ENCODE peak calls at places on chromosomes 5 and 9, in seven cellular contexts. P is brain microvascular endothelial cell, I is cardiac muscle cell, N is tibial nerve, H is lung, J is HCT116, E is breast epithelium. S is an unnamed sample.

GRCh38 chr5:643811-644271 is 31.7 kb downstream of the CEP72 start:
- DNase-seq in P (no peak), I (no peak), N (no peak), H (no peak), J (no peak), E (no peak), S (no peak)

GRCh38 chr9:7656648-7657047 is 142.9 kb downstream of the DMAC1 start:
- DNase-seq in P (no peak), I (peak; percentile 36), N (no peak), H (no peak), J (no peak), E (peak; percentile 21), S (no peak)

GRCh38 chr9:138069731-138070456 is 192.3 kb downstream of the CACNA1B start:
- DNase-seq in P (no peak), I (no peak), N (no peak), H (no peak), J (no peak), E (peak; percentile 13), S (no peak)

GRCh38 chr9:99103505-99103904 is 1.4 kb upstream of the TGFBR1 start:
- DNase-seq in P (no peak), I (no peak), N (no peak), H (no peak), J (no peak), E (no peak), S (no peak)

GRCh38 chr5:166649656-166650055 is 1641.8 kb upstream of the WWC1 start:
- DNase-seq in P (no peak), I (peak; percentile 72), N (no peak), H (no peak), J (no peak), E (no peak), S (no peak)

GRCh38 chr9:135123735-135124134 is 36.3 kb downstream of the OLFM1 start:
- DNase-seq in P (no peak), I (no peak), N (no peak), H (no peak), J (no peak), E (no peak), S (no peak)

GRCh38 chr5:59528226-59528862 is 365.2 kb downstream of the PDE4D start:
- DNase-seq in P (no peak), I (no peak), N (no peak), H (no peak), J (no peak), E (no peak), S (no peak)

GRCh38 chr5:102826629-102827028 is 71.5 kb downstream of the PAM start:
- DNase-seq in P (no peak), I (no peak), N (no peak), H (no peak), J (peak; percentile 19), E (no peak), S (no peak)

GRCh38 chr9:92564982-92565381 is 29.2 kb upstream of the ECM2 start:
- DNase-seq in P (no peak), I (no peak), N (no peak), H (no peak), J (no peak), E (no peak), S (no peak)

GRCh38 chr9:131625848-131626670 is 80.7 kb downstream of the PRRT1B start:
- DNase-seq in P (no peak), I (no peak), N (no peak), H (no peak), J (no peak), E (no peak), S (peak; percentile 25)

GRCh38 chr5:2207966-2208544 is 325.3 kb upstream of the IRX4 start:
- DNase-seq in P (no peak), I (no peak), N (no peak), H (peak; percentile 29), J (no peak), E (peak; percentile 55), S (no peak)

DNA sequence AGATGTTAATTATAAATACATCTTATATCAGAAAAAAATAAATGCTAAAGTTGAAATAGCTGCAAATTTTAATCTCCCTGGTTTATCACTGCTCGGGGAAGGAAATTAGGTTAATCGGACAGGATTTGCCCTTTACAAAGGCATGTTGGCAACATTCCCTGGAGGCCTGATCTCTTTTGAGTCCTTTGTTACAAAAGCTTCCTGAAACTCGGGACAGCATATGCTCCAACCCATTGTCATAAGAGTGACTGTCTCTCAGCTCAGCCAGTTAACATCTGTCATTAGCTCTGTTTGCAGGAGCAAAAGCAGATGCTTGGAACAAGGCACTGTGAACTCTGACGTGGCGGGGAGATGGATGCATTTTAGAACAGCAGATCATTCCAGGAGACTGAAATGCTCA is 80.6 kb downstream of the MYO10 start:
- DNase-seq in P (no peak), I (peak; percentile 60), N (no peak), H (no peak), J (no peak), E (no peak), S (no peak)
- H3K27ac ChIP-seq in P (no peak overlapping the region), I (no peak overlapping the region), N (no peak overlapping the region), H (no peak overlapping the region), J (no peak overlapping the region), E (no peak overlapping the region), S (no peak overlapping the region)

GRCh38 chr5:93892481-93892880 is 151.1 kb upstream of the POU5F2 start:
- DNase-seq in P (no peak), I (peak; percentile 14), N (no peak), H (no peak), J (no peak), E (no peak), S (no peak)
- H3K27ac ChIP-seq in P (no peak overlapping the region), I (no peak overlapping the region), N (no peak overlapping the region), H (no peak overlapping the region), J (no peak overlapping the region), E (no peak overlapping the region), S (no peak overlapping the region)

DNA sequence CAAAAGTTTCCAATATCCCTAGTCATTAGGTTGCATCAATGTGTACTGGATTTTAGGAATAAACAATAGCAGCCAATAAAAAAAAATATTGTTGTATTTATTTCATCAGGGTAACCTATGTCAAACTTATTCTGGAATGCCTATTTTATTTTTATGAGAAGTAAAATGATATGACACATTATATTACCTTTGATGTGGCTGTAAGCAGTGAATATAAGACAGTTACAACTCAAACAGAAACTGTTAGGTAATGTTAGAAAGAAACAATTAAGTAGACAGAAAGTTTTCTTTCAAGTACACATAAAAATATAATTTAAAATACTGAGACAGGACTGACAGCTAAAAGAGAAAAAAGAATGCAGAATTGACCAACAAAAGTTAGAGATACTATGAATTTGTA is 65.5 kb downstream of the GNG10 start:
- DNase-seq in P (no peak), I (no peak), N (no peak), H (no peak), J (no peak), E (no peak), S (no peak)
- H3K27ac ChIP-seq in P (no peak overlapping the region), I (no peak overlapping the region), N (no peak overlapping the region), H (no peak overlapping the region), J (no peak overlapping the region), E (no peak overlapping the region), S (no peak overlapping the region)

DNA sequence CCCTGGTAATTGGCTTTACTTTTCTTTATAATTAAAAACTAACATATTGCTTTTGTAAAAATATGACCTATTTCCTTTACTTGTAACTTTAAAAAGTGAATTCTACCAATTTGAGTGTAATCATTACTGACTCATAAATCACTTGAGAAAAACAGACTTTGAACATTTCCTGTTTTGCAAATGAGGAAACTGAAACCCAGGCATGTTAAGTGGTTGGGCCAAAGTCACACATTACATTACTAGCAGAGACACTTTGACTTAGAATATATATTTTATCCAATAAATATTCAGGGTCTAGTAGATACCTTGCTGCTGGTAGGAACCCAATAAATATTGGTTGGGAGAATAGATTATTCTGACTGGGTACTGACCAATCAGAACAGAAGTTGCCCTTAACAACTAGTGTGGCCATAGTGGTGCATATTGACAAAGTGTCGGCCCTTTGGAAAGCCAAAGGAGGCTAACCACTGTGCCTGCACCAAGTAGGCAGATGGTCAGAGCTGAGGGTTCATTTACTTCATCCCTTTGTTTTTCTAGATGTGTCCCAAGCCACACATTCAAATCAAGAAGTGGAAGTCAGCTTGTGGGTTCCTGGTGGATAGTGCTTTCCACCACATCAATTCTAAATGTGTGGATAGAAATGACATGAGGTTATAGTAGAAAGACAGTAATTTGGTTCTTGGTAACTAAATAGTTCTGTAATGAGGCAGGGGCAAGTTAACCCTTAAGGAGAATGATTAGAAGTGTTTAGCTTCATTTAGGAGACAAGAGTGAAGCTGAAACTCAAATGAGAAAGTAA is 365.2 kb upstream of the RIOK2 start:
- DNase-seq in P (no peak), I (peak; percentile 46), N (no peak), H (no peak), J (no peak), E (no peak), S (no peak)
- H3K27ac ChIP-seq in P (no peak overlapping the region), I (no peak overlapping the region), N (no peak overlapping the region), H (no peak overlapping the region), J (no peak overlapping the region), E (no peak overlapping the region), S (no peak overlapping the region)

DNA sequence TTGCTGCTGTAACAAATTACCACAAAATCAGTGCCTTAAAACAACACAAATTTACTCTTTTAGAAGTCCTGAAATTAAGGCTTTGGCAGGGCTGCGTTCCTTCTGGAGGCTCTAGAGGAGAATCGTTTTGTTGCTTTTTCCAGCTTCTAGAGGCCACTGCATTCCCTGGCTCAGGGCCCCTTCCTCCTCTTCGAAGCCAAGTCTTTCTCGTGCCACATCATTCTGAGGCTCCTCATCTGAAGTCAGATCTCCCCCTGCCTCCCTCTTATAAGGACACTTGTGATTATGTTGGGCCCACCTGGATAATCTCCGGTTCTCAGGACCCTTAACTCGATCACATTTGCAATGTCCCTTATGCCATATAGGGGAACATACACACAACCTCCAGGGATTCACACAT is 48.0 kb downstream of the SLC22A5 start:
- DNase-seq in P (no peak), I (no peak), N (no peak), H (no peak), J (no peak), E (no peak), S (no peak)
- H3K27ac ChIP-seq in P (no peak overlapping the region), I (no peak overlapping the region), N (no peak overlapping the region), H (peak overlapping the region; percentile 77), J (no peak overlapping the region), E (peak overlapping the region; percentile 71), S (peak overlapping the region; percentile 48)

DNA sequence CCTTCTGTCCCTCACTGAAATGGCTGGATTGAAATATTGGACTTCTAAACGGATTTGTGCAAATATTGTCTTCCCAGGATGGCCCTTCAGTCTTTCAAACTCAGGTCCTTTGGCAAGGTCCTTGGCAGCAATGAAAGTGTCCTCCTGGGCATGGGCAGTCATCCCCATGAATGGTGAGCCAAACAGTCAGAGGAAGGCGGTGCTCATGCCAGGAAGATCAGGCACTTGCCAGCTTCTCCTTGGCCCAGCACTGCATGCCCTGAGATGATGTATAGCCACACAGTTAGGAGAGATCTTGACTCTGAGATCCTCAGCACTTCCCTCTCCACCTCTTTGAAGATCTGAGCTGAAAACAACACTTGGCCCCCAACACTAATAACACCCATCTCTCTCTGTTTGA is 221.4 kb upstream of the KLF4 start:
- DNase-seq in P (no peak), I (no peak), N (no peak), H (no peak), J (no peak), E (no peak), S (no peak)
- H3K27ac ChIP-seq in P (no peak overlapping the region), I (no peak overlapping the region), N (no peak overlapping the region), H (no peak overlapping the region), J (no peak overlapping the region), E (peak overlapping the region; percentile 32), S (no peak overlapping the region)

S was measured in CD4-positive, alpha-beta T cell.